ENCODE peak calls at places on chromosomes 2 and 18, in four cellular contexts. N is HepG2, S is GM12878, Z is H1. I is an unnamed sample.

GRCh38 chr2:234410526-234410925 is 86.4 kb downstream of the ARL4C start:
- DNase-seq in N (peak; percentile 92), Z (no peak), S (no peak), I (no peak)

GRCh38 chr2:61762292-61762691 is 91.6 kb downstream of the FAM161A start:
- DNase-seq in N (no peak), S (peak; percentile 35), Z (no peak), I (no peak)

GRCh38 chr2:207896525-207897295 is 127.0 kb upstream of the FZD5 start:
- DNase-seq in S (no peak), Z (peak; percentile 36), N (peak; percentile 46), I (peak; percentile 71)

GRCh38 chr18:23994361-23994902 is 20.1 kb upstream of the TTC39C start:
- DNase-seq in N (peak; percentile 52), Z (no peak), S (no peak), I (no peak)

GRCh38 chr2:78261454-78261853 is 739.3 kb upstream of the LRRTM4 start:
- DNase-seq in N (no peak), S (no peak), Z (no peak), I (no peak)

GRCh38 chr2:72539145-72539552 is 286.7 kb downstream of the EXOC6B start:
- DNase-seq in Z (no peak), S (no peak), N (peak; percentile 78), I (no peak)

GRCh38 chr2:117523267-117523666 is 291.2 kb upstream of the DDX18 start:
- DNase-seq in N (no peak), Z (no peak), S (no peak), I (no peak)

GRCh38 chr2:27042159-27042661 is 9.3 kb upstream of the AGBL5 start:
- DNase-seq in S (peak; percentile 69), N (no peak), Z (no peak), I (no peak)

GRCh38 chr2:6942848-6943247 is 25.6 kb downstream of the RNF144A start:
- DNase-seq in N (no peak), S (no peak), Z (no peak), I (no peak)

GRCh38 chr2:152875832-152876669 is 157.6 kb downstream of the ARL6IP6 start:
- DNase-seq in N (no peak), S (no peak), Z (no peak), I (no peak)

GRCh38 chr18:3213231-3214059 is 6.3 kb downstream of the MYOM1 start:
- DNase-seq in Z (no peak), S (no peak), N (no peak), I (no peak)

GRCh38 chr2:161625314-161625919 is 1.2 kb downstream of the SLC4A10 start:
- DNase-seq in S (no peak), N (no peak), Z (peak; percentile 33), I (peak; percentile 62)

GRCh38 chr2:220147590-220147989 is 520.2 kb downstream of the SLC4A3 start:
- DNase-seq in N (no peak), S (no peak), Z (no peak), I (no peak)

GRCh38 chr2:25115902-25116301 is 52.5 kb downstream of the POMC start:
- DNase-seq in N (peak; percentile 49), S (no peak), Z (no peak), I (no peak)

GRCh38 chr18:29457316-29457715 is 1280.4 kb upstream of the CDH2 start:
- DNase-seq in S (no peak), N (no peak), Z (no peak), I (no peak)

GRCh38 chr2:50575232-50575631 is 456.7 kb downstream of the NRXN1 start:
- DNase-seq in S (no peak), Z (peak; percentile 9), N (no peak), I (no peak)

GRCh38 chr18:31225668-31226067 is 63.0 kb upstream of the DSC1 start:
- DNase-seq in N (peak; percentile 89), Z (no peak), S (no peak), I (no peak)

GRCh38 chr18:13879492-13879891 is 35.8 kb downstream of the MC2R start:
- DNase-seq in N (no peak), S (no peak), Z (no peak), I (no peak)

GRCh38 chr2:188572592-188572991 is 280.9 kb downstream of the GULP1 start:
- DNase-seq in S (no peak), N (no peak), Z (no peak), I (no peak)

GRCh38 chr2:42135381-42136312 is 33.5 kb upstream of the EML4 start:
- DNase-seq in S (no peak), N (peak; percentile 96), Z (no peak), I (no peak)

GRCh38 chr2:191385416-191386160 is 140.4 kb downstream of the MYO1B start:
- DNase-seq in N (no peak), S (no peak), Z (no peak), I (no peak)

GRCh38 chr2:107730898-107731297 is 95.8 kb upstream of the RGPD4 start:
- DNase-seq in S (no peak), N (no peak), Z (no peak), I (no peak)

GRCh38 chr2:29544917-29545316 is 376.5 kb downstream of the ALK start:
- DNase-seq in N (no peak), Z (no peak), S (no peak), I (no peak)

GRCh38 chr2:46309052-46309953 is 12.1 kb downstream of the EPAS1 start:
- DNase-seq in N (no peak), S (no peak), Z (no peak), I (no peak)

GRCh38 chr18:23871410-23871809 is 143.1 kb upstream of the TTC39C start:
- DNase-seq in N (no peak), S (peak; percentile 21), Z (no peak), I (no peak)

GRCh38 chr2:85662899-85663683 is 4.9 kb downstream of the SFTPB start:
- DNase-seq in Z (peak; percentile 25), N (peak; percentile 15), S (no peak), I (no peak)

GRCh38 chr2:128372621-128373341 is 54.1 kb upstream of the HS6ST1 start:
- DNase-seq in N (no peak), S (no peak), Z (no peak), I (no peak)

GRCh38 chr2:202056611-202057010 is 16.4 kb upstream of the KIAA2012 start:
- DNase-seq in Z (no peak), S (no peak), N (no peak), I (no peak)

GRCh38 chr2:108347786-108348185 is 30.0 kb upstream of the SULT1C4 start:
- DNase-seq in Z (no peak), S (no peak), N (no peak), I (no peak)

GRCh38 chr18:23053756-23054457 is 81.4 kb upstream of the CABLES1 start:
- DNase-seq in N (peak; percentile 50), Z (peak; percentile 39), S (no peak), I (peak; percentile 44)

GRCh38 chr2:113707106-113707505 is 49.3 kb downstream of the SLC35F5 start:
- DNase-seq in N (peak; percentile 16), Z (no peak), S (no peak), I (no peak)

GRCh38 chr2:55014962-55015939 is 35.0 kb downstream of the RTN4 start:
- DNase-seq in S (no peak), Z (no peak), N (peak; percentile 91), I (no peak)
- TF ChIP-seq SUZ12 in S (no peak), Z (no peak), N (no peak), I (no peak)

GRCh38 chr2:105937498-105937897 is 192.8 kb downstream of the NCK2 start:
- DNase-seq in S (no peak), N (peak; percentile 38), Z (no peak), I (no peak)

GRCh38 chr2:105933906-105934305 is 189.2 kb downstream of the NCK2 start:
- DNase-seq in N (no peak), Z (no peak), S (no peak), I (no peak)

GRCh38 chr2:105934467-105934866 is 189.8 kb downstream of the NCK2 start:
- DNase-seq in S (no peak), N (peak; percentile 66), Z (no peak), I (no peak)

GRCh38 chr2:105936954-105937353 is 192.2 kb downstream of the NCK2 start:
- DNase-seq in S (no peak), N (no peak), Z (no peak), I (no peak)

DNA sequence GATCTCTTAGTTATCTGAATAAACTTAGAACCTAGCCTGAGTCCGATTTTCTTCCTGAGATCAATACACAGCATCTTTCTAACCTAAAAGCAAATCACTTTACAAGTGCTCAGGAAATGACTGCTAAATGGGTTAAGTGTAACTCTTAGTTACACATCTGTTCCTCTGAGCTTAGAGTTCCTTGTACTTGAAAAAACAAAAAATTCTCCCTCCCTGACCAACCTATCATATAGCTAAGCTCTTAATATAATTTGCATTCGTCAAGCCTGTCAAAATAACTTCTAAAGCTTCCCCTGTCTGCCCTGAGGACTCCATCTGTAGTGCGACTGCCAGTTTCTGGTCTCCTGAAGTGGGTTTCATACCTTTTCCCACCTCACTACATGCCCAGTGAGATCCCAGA is 190.3 kb downstream of the NCK2 start:
- DNase-seq in Z (no peak), S (no peak), N (no peak), I (no peak)
- H3K4me1 ChIP-seq in Z (no peaks in the 10 kb centered on the region), S (no peaks in the 10 kb centered on the region), N (peaks cover 46% of the 10 kb centered on the region), I (no peaks in the 10 kb centered on the region)

DNA sequence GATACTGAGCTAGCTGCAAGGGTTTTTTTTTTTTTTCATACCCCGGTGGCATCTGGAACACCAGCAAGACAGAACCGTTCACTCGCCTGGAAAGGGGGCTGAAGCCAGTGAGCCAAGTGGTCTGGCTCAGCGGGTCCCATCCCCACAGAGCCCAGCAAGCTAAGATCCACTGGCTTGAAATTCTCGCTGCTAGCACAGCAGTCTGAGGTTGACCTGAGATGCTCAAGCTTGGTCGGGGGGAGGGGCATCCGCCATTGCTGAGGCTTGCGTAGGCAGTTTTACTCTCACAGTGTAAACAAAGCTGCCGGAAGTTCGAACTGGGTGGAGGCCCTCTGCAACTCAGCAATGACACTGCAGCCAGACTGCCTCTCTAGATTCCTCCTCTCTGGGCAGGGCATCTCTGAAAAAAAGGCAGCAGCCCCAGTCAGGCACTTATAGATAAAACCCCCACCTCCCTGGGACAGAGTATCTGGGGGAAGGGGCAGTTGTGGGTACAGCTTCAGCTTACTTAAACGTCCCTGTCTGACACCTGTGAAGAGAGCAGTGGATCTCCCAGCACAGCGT is 5.1 kb upstream of the MIB1 start:
- DNase-seq in S (no peak), N (peak; percentile 79), Z (no peak), I (peak; percentile 57)
- H3K9ac ChIP-seq in S (no peak overlapping the region), N (peak overlapping the region; percentile 16), Z (peak overlapping the region; percentile 30), I (peak overlapping the region; percentile 32)

GRCh38 chr18:54899500-54899899 is 59.8 kb downstream of the CCDC68 start:
- DNase-seq in N (no peak), Z (no peak), S (no peak), I (no peak)
- TF ChIP-seq SUZ12 in N (no peak), Z (no peak), S (no peak), I (no peak)

I was measured in NT2/D1.